ENCODE peak calls at places on chromosome 12, in four cellular contexts. U is retina, O is Kasumi-1, K is activated T-cell treated with anti-CD3 and anti-CD28 coated beads for 4 hours. F is an unnamed sample.
A peak's percentile ranks its signal among the peaks of the same experiment; 100 is the strongest.

GRCh38 chr12:116675339-116676107 is 62.3 kb downstream of the SPRING1 start:
- DNase-seq in U (no peak), O (no peak), K (no peak), F (no peak)

GRCh38 chr12:120346681-120347080 is 19.1 kb upstream of the PLA2G1B start:
- DNase-seq in U (no peak), O (no peak), K (no peak), F (no peak)

GRCh38 chr12:50505386-50505827 is 622 bp downstream of the DIP2B start:
- DNase-seq in U (no peak), O (peak; percentile 28), K (no peak), F (no peak)

GRCh38 chr12:77963576-77964178 is 133.0 kb downstream of the NAV3 start:
- DNase-seq in U (no peak), O (no peak), K (no peak), F (no peak)

GRCh38 chr12:94222351-94222750 is 74.0 kb downstream of the PLXNC1 start:
- DNase-seq in U (no peak), O (no peak), K (no peak), F (no peak)

GRCh38 chr12:31491819-31492598 is 98.9 kb downstream of the DENND5B start:
- DNase-seq in U (no peak), O (no peak), K (no peak), F (peak; percentile 93)

GRCh38 chr12:49482095-49483051 is 56.5 kb upstream of the KCNH3 start:
- DNase-seq in U (no peak), O (no peak), K (no peak), F (peak; percentile 18)

GRCh38 chr12:31591308-31591901 is 469 bp upstream of the DENND5B start:
- DNase-seq in U (peak; percentile 89), O (no peak), K (no peak), F (no peak)

GRCh38 chr12:8912910-8913309 is 1.4 kb upstream of the PHC1 start:
- DNase-seq in U (peak; percentile 59), O (no peak), K (no peak), F (no peak)

F was measured in astrocyte.